ENCODE peak calls at places on chromosomes 4 and X, in eight cellular contexts. A is A549, L is SK-N-SH, B is K562, G is IMR-90, Z is HepG2, S is GM12878, T is H1. W is an unnamed sample.

GRCh38 chr4:173181769-173182374 is 13.3 kb downstream of the GALNT7 start:
- DNase-seq in A (peak; percentile 32), L (no peak), B (no peak), G (peak; percentile 80), Z (no peak), S (no peak), T (no peak), W (peak; percentile 75)

GRCh38 chrX:12497832-12498591 is 293.2 kb upstream of the PRPS2 start:
- DNase-seq in A (peak; percentile 4), L (peak; percentile 25), B (peak; percentile 21), G (no peak), Z (no peak), S (no peak), T (no peak), W (no peak)

GRCh38 chrX:149818652-149819051 is 36.9 kb downstream of the MAGEA9 start:
- DNase-seq in A (no peak), L (no peak), B (no peak), G (no peak), Z (no peak), S (no peak), T (no peak), W (no peak)

GRCh38 chr4:94489075-94489474 is 37.3 kb downstream of the PDLIM5 start:
- DNase-seq in A (no peak), L (no peak), B (no peak), G (no peak), Z (no peak), S (no peak), T (no peak), W (no peak)

GRCh38 chr4:15130441-15130840 is 128.2 kb downstream of the CPEB2 start:
- DNase-seq in A (no peak), L (no peak), B (no peak), G (no peak), Z (no peak), S (no peak), T (no peak), W (no peak)

GRCh38 chr4:121951570-121952110 is at the start of gene TRPC3:
- DNase-seq in A (no peak), L (peak; percentile 69), B (peak; percentile 47), G (peak; percentile 25), Z (no peak), S (no peak), T (no peak), W (no peak)

GRCh38 chr4:119872344-119873031 is 194.2 kb downstream of the MAD2L1 start:
- DNase-seq in A (no peak), L (no peak), B (no peak), G (no peak), Z (no peak), S (no peak), T (no peak), W (no peak)

GRCh38 chr4:136864580-136865185 is 667.6 kb downstream of the PCDH18 start:
- DNase-seq in A (peak; percentile 64), L (peak; percentile 36), B (peak; percentile 3), G (peak; percentile 81), Z (peak; percentile 32), S (peak; percentile 24), T (no peak), W (peak; percentile 69)

GRCh38 chr4:102076622-102077021 is 268.7 kb downstream of the SLC39A8 start:
- DNase-seq in A (peak; percentile 28), L (no peak), B (no peak), G (no peak), Z (no peak), S (no peak), T (no peak), W (no peak)

GRCh38 chr4:25927361-25928040 is 13.5 kb downstream of the SMIM20 start:
- DNase-seq in A (no peak), L (no peak), B (no peak), G (no peak), Z (no peak), S (no peak), T (no peak), W (no peak)

GRCh38 chrX:41236629-41237028 is 97.3 kb upstream of the DDX3X start:
- DNase-seq in A (no peak), L (no peak), B (no peak), G (no peak), Z (no peak), S (peak; percentile 64), T (no peak), W (no peak)

GRCh38 chr4:14985161-14985560 is 17.1 kb upstream of the CPEB2 start:
- DNase-seq in A (no peak), L (no peak), B (no peak), G (no peak), Z (no peak), S (no peak), T (no peak), W (no peak)

GRCh38 chr4:183517781-183518180 is 12.9 kb downstream of the ING2 start:
- DNase-seq in A (no peak), L (no peak), B (no peak), G (peak; percentile 43), Z (no peak), S (no peak), T (no peak), W (no peak)

GRCh38 chr4:88006956-88007303 is 505 bp upstream of the PKD2 start:
- DNase-seq in A (no peak), L (no peak), B (no peak), G (no peak), Z (no peak), S (no peak), T (no peak), W (no peak)

GRCh38 chr4:88007304-88008132 is at the start of gene PKD2:
- DNase-seq in A (peak; percentile 67), L (peak; percentile 96), B (peak; percentile 83), G (peak; percentile 65), Z (no peak), S (no peak), T (no peak), W (peak; percentile 32)

GRCh38 chr4:88002786-88003185 is 4.6 kb upstream of the PKD2 start:
- DNase-seq in A (peak; percentile 18), L (no peak), B (no peak), G (no peak), Z (no peak), S (no peak), T (no peak), W (no peak)

GRCh38 chr4:88003261-88003660 is 4.2 kb upstream of the PKD2 start:
- DNase-seq in A (no peak), L (no peak), B (no peak), G (no peak), Z (no peak), S (no peak), T (no peak), W (no peak)

DNA sequence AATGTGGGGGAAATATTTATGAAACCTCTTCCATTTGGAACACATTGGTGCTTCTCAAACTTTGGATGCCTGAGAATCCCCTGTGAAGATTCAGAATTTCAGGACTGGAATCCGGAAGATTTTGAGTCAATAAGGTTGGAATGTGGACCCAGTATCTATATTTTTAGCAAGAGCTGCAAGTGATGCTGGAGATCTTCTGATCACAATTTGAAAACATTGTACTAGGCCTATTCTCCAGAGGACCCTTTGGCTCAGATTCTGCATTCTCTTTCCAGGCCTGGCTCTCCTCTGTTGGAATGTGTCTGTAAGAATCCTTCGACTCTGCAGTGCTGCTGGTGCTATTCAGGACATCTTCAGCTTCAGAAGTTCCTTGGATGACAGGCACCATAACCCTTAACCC is 2.3 kb upstream of the PKD2 start:
- DNase-seq in A (no peak), L (no peak), B (no peak), G (peak; percentile 31), Z (no peak), S (no peak), T (no peak), W (no peak)
- TF ChIP-seq RAD21 in A (no peak), L (no peak), B (no peak), G (no peak), Z (no peak), S (no peak), T (no peak), W (no peak)

GRCh38 chrX:102711872-102712215 is 404 bp upstream of the GPRASP2 start:
- DNase-seq in A (no peak), L (no peak), B (no peak), G (no peak), Z (no peak), S (no peak), T (no peak), W (no peak)
- H3K4me3 ChIP-seq in A (peak overlapping the region; percentile 64), L (peak overlapping the region; percentile 70), B (no peak overlapping the region), G (peak overlapping the region; percentile 86), Z (no peak overlapping the region), S (no peak overlapping the region), T (peak overlapping the region; percentile 63), W (no peak overlapping the region)

DNA sequence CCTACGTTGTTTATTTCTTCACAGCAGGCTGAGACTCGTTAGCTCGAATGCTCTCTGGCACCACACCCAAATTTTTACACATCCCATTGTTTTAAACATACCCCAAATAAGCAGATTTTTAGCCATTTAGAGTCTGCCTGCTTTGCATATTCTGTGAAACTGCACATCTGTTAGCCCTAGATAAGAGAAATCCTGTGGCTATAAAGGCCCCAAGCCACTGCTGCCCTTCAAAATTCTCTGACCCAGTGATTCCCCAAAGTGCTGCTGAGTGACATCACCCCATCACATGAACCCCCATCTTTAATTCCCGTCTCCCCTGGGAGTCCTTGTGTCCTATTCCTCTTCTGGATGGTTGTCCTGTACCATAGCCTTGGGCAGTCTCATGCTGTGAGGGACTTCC is 20.8 kb downstream of the TEX13C start:
- DNase-seq in A (no peak), L (no peak), B (peak; percentile 66), G (no peak), Z (no peak), S (no peak), T (no peak), W (no peak)
- TF ChIP-seq RAD21 in A (no peak), L (no peak), B (no peak), G (no peak), Z (no peak), S (no peak), T (no peak), W (no peak)

GRCh38 chr4:88868510-88868909 is 170.9 kb upstream of the NAP1L5 start:
- DNase-seq in A (no peak), L (no peak), B (no peak), G (no peak), Z (no peak), S (no peak), T (no peak), W (no peak)

GRCh38 chr4:88865051-88865450 is 167.4 kb upstream of the NAP1L5 start:
- DNase-seq in A (no peak), L (no peak), B (no peak), G (peak; percentile 7), Z (no peak), S (no peak), T (no peak), W (no peak)

GRCh38 chr4:88860594-88860993 is 163.0 kb upstream of the NAP1L5 start:
- DNase-seq in A (no peak), L (no peak), B (no peak), G (peak; percentile 32), Z (no peak), S (no peak), T (no peak), W (no peak)

GRCh38 chr4:88866862-88867550 is 169.4 kb upstream of the NAP1L5 start:
- DNase-seq in A (no peak), L (no peak), B (no peak), G (peak; percentile 61), Z (no peak), S (no peak), T (no peak), W (no peak)

DNA sequence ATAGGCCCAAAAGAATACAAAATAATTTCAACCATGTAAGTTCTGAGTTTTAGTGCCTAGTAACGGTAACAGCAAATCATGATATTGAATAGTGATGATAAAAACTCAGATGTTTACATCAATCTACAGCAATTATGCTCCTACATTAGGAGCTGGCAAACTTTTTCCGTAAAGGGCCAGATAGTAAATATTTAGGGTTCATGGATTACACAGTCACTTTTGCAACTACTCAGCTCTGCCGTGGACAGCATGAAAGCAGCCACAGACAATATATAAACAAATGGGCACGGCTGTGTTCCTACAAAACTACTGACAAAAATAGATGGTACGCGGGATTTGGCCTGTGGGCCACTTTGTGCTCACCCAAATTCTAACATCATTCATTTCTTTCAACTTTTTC is 167.8 kb upstream of the NAP1L5 start:
- DNase-seq in A (no peak), L (no peak), B (no peak), G (peak; percentile 47), Z (no peak), S (no peak), T (no peak), W (no peak)
- H3K4me3 ChIP-seq in A (no peak overlapping the region), L (no peak overlapping the region), B (no peak overlapping the region), G (no peak overlapping the region), Z (no peak overlapping the region), S (no peak overlapping the region), T (no peak overlapping the region), W (no peak overlapping the region)

W was measured in HCT116.